ENCODE peak calls at places on chromosomes 13 and 19, in seven cellular contexts. K is BJ, O is glutamatergic neuron, P is stomach, F is uterus, C is astrocyte of the spinal cord, H is neural progenitor cell. V is an unnamed sample.

GRCh38 chr13:78168981-78169380 is 250.3 kb upstream of the EDNRB start:
- DNase-seq in C (no peak), H (no peak), F (no peak), K (no peak), O (no peak), P (no peak), V (no peak)

GRCh38 chr13:79988573-79988972 is 352.4 kb downstream of the SPRY2 start:
- DNase-seq in F (no peak), C (peak), P (peak), H (no peak), O (no peak), K (peak), V (no peak)

GRCh38 chr13:40598599-40598998 is 67.8 kb downstream of the FOXO1 start:
- DNase-seq in O (no peak), K (no peak), F (peak), C (no peak), P (no peak), H (no peak), V (no peak)

GRCh38 chr19:35031072-35031881 is 1.0 kb downstream of the SCN1B start:
- DNase-seq in K (no peak), C (peak), P (no peak), O (peak), F (peak), H (peak), V (no peak)

GRCh38 chr13:113110852-113111315 is 5.3 kb downstream of the F7 start:
- DNase-seq in P (no peak), O (peak), C (no peak), F (no peak), H (no peak), K (no peak), V (no peak)

GRCh38 chr13:26785845-26786630 is 25.5 kb upstream of the GPR12 start:
- DNase-seq in C (no peak), H (peak), O (no peak), F (no peak), K (no peak), P (peak), V (no peak)

GRCh38 chr19:43476606-43477005 is 11.2 kb upstream of the LYPD3 start:
- DNase-seq in O (no peak), C (peak), K (peak), P (no peak), F (no peak), H (no peak), V (no peak)

GRCh38 chr19:6743071-6743470 is 3.6 kb downstream of the TRIP10 start:
- DNase-seq in C (no peak), H (peak), P (no peak), O (no peak), K (no peak), F (no peak), V (no peak)

GRCh38 chr19:30319876-30320275 is 52.3 kb upstream of the ZNF536 start:
- DNase-seq in O (no peak), C (no peak), P (no peak), H (no peak), F (no peak), K (no peak), V (no peak)

GRCh38 chr13:34294483-34295129 is 476.7 kb downstream of the RFC3 start:
- DNase-seq in C (peak), O (peak), H (peak), K (no peak), F (no peak), P (no peak), V (no peak)

GRCh38 chr19:7926021-7926726 is at the start of gene CTXN1:
- DNase-seq in P (peak), O (peak), C (peak), F (peak), H (peak), K (no peak), V (no peak)

GRCh38 chr19:6736169-6736916 is 1.0 kb downstream of the GPR108 start:
- DNase-seq in P (peak), F (peak), K (peak), H (peak), C (peak), O (peak), V (no peak)

GRCh38 chr13:97660488-97661086 is 226.6 kb downstream of the RAP2A start:
- DNase-seq in O (no peak), C (no peak), H (no peak), K (no peak), P (no peak), F (no peak), V (no peak)

GRCh38 chr19:18282021-18282787 is 782 bp upstream of the JUND start:
- DNase-seq in O (no peak), H (peak), C (no peak), F (no peak), P (no peak), K (no peak), V (no peak)

GRCh38 chr19:7590256-7590655 is 5.4 kb upstream of the CAMSAP3 start:
- DNase-seq in F (no peak), K (no peak), H (no peak), C (no peak), O (no peak), P (peak), V (no peak)

GRCh38 chr19:34298891-34299510 is 44.6 kb downstream of the GARRE1 start:
- DNase-seq in O (no peak), C (no peak), K (no peak), H (no peak), F (no peak), P (no peak), V (no peak)

GRCh38 chr19:5172859-5173577 is 167.6 kb downstream of the PTPRS start:
- DNase-seq in K (peak), O (no peak), H (no peak), P (no peak), F (no peak), C (peak), V (no peak)

GRCh38 chr13:50779443-50780200 is 63.9 kb downstream of the DLEU7 start:
- DNase-seq in K (no peak), O (no peak), H (no peak), P (no peak), F (no peak), C (no peak), V (no peak)

GRCh38 chr19:1942078-1942933 is 1.3 kb downstream of the CSNK1G2 start:
- DNase-seq in K (peak), F (peak), H (peak), C (peak), P (peak), O (peak), V (no peak)

GRCh38 chr13:95176611-95177259 is 124.5 kb downstream of the ABCC4 start:
- DNase-seq in K (no peak), P (no peak), F (no peak), H (no peak), O (no peak), C (peak), V (no peak)

GRCh38 chr13:50580684-50581305 is 262.7 kb downstream of the DLEU7 start:
- DNase-seq in P (no peak), K (no peak), O (no peak), C (peak), F (no peak), H (no peak), V (no peak)

GRCh38 chr13:23462815-23463559 is 29.5 kb upstream of the SACS start:
- DNase-seq in K (no peak), P (no peak), O (no peak), H (no peak), C (no peak), F (no peak), V (no peak)

GRCh38 chr13:19957320-19958118 is 1.0 kb upstream of the ZMYM2 start:
- DNase-seq in F (peak), C (peak), P (peak), H (peak), K (no peak), O (peak), V (no peak)

GRCh38 chr13:72195044-72195704 is 328.2 kb upstream of the DACH1 start:
- DNase-seq in O (no peak), K (no peak), H (no peak), F (no peak), P (no peak), C (no peak), V (no peak)

GRCh38 chr19:55069137-55069858 is 6.3 kb upstream of the RDH13 start:
- DNase-seq in K (no peak), O (peak), F (no peak), H (peak), P (peak), C (peak), V (no peak)

GRCh38 chr13:95676775-95677563 is at the start of gene DNAJC3:
- DNase-seq in C (peak), H (peak), F (peak), K (peak), O (peak), P (peak), V (peak)

GRCh38 chr13:103839460-103839859 is 773.2 kb upstream of the SLC10A2 start:
- DNase-seq in O (no peak), H (no peak), C (no peak), F (no peak), K (no peak), P (no peak), V (no peak)

GRCh38 chr13:103833453-103833852 is 767.2 kb upstream of the SLC10A2 start:
- DNase-seq in C (no peak), K (no peak), P (no peak), F (no peak), H (no peak), O (no peak), V (no peak)

DNA sequence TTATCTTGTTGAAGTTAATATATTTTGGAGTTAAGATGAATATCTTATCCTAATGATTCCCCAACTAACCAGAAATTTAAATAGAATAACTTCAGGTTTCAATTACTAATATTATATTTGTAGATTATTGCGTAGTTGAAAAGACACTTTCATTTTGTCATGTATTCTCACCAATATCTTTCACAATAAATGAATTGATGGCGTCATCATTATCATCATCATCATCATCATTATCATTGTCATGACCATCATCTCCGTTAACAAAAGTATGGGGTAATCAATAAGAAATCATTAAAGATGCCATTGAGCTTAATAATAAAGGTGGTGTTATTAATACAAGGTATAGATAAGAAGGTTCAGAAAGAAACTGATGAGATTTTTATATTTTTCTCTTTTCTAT is 768.8 kb upstream of the SLC10A2 start:
- DNase-seq in H (no peak), C (no peak), O (no peak), P (no peak), F (no peak), K (no peak), V (no peak)
- TF ChIP-seq CTCF in H (no peak), C (no peak), O (no peak), P (no peak), F (no peak), K (no peak), V (no peak)

GRCh38 chr19:46620716-46621115 is 4.2 kb downstream of the PTGIR start:
- DNase-seq in F (no peak), H (no peak), K (no peak), O (peak), P (no peak), C (no peak), V (no peak)

GRCh38 chr19:46620267-46620666 is 4.6 kb downstream of the PTGIR start:
- DNase-seq in C (no peak), K (no peak), F (no peak), O (no peak), P (no peak), H (no peak), V (no peak)

GRCh38 chr19:46622118-46622446 is 2.8 kb downstream of the PTGIR start:
- DNase-seq in F (no peak), P (no peak), K (no peak), O (no peak), C (no peak), H (no peak), V (no peak)

GRCh38 chr19:46623915-46624502 is 880 bp downstream of the PTGIR start:
- DNase-seq in C (no peak), P (no peak), F (no peak), O (no peak), H (no peak), K (no peak), V (no peak)

GRCh38 chr19:46621191-46622117 is 3.4 kb downstream of the PTGIR start:
- DNase-seq in C (no peak), O (no peak), H (peak), F (no peak), K (no peak), P (no peak), V (no peak)
- TF ChIP-seq CTCF in C (peak), O (no peak), H (peak), F (no peak), K (peak), P (no peak), V (no peak)

DNA sequence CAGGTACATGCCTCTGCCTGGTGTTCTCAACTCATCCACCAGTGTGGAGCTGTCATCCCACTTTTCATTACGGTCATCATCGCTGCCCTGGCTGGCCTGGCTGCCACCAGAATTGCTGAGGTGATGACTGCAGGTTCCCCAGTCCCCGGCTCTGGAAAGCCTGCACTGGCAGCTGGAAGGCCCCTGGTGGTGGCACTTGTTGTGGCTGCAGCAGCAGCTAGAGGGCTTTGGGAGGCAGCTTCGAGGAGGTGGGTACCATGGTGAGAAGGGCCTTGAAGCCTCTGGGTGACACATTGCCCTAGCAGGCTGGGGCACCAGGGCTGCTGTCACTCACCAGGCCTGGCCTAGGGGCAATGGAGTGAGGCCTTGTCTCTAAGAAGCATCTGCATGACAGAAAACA is 25.3 kb upstream of the ZNF14 start:
- DNase-seq in H (no peak), K (no peak), P (no peak), C (no peak), F (no peak), O (no peak), V (no peak)
- TF ChIP-seq CTCF in H (peak), K (no peak), P (no peak), C (no peak), F (no peak), O (no peak), V (no peak)

GRCh38 chr19:39390759-39391592 is at the start of the genes MED29 and PAF1:
- DNase-seq in O (peak), P (peak), H (peak), K (peak), F (peak), C (peak), V (peak)
- TF ChIP-seq CTCF in O (no peak), P (no peak), H (peak), K (peak), F (peak), C (no peak), V (no peak)

DNA sequence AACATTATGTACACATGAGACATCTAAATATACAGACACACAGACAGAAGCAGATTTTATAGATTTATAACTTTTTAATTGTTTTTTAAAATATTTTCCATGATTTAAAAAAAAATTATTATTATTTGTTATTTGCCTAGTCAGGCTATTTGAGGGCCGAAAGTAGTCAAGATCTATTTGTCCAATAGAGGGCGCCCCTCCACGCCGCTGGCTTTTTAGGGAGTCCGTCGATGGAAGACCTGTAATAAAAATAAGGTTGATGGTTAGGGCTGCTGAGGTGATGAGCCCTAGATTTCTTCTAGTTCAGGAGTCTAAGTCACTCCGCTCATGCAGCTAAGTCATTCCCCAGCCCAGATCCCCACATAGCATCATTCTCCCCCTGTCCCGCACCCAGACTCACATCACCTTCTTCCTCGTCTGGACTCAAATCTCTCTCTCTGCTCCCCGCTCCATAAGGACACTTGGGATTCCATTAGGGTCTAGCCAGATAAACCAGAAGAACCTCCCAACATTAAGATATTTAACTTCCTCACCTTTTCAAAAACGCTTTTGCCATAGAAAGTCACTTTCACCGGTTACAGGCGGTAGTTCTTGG is 33.9 kb upstream of the CEACAM21 start:
- DNase-seq in O (peak), H (peak), K (no peak), C (peak), F (no peak), P (peak), V (no peak)
- TF ChIP-seq CTCF in O (peak), H (peak), K (peak), C (peak), F (peak), P (no peak), V (peak)

DNA sequence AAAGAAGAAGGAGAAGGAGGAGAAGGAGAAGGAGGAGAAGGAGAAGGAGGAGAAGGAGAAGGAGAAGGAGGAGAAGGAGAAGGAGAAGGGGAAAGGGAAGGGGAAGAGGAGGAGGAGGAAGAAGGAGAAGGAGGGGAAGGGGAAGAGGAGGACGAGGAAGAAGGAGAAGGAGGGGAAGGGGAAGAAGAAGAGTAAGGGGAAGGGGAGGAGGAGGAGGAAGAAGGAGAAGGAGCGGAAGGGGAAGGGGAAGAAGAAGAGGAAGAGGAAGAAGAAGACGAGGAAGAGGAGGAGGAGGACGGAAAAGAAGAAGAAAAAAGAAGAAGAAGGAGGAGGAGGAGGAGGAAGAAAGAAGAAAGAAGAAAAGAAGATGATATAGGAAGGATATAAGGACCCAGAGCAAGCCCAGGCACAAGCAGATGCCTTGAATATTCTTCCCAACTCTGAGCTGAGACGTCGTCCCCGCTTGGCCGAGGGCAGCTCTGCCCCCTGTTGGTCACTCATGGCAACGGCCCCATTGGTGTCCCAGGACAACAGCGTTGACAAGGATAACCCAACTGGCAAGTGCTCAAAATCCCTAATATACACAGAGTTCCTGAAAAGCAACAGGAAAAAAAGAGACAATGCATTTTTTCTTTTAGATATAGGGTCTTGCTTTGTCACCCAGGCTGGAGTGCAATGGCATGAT is 30.6 kb upstream of the IGSF23 start:
- DNase-seq in H (peak), K (no peak), C (no peak), P (no peak), F (no peak), O (peak), V (no peak)
- TF ChIP-seq CTCF in H (peak), K (peak), C (peak), P (no peak), F (no peak), O (peak), V (peak)

DNA sequence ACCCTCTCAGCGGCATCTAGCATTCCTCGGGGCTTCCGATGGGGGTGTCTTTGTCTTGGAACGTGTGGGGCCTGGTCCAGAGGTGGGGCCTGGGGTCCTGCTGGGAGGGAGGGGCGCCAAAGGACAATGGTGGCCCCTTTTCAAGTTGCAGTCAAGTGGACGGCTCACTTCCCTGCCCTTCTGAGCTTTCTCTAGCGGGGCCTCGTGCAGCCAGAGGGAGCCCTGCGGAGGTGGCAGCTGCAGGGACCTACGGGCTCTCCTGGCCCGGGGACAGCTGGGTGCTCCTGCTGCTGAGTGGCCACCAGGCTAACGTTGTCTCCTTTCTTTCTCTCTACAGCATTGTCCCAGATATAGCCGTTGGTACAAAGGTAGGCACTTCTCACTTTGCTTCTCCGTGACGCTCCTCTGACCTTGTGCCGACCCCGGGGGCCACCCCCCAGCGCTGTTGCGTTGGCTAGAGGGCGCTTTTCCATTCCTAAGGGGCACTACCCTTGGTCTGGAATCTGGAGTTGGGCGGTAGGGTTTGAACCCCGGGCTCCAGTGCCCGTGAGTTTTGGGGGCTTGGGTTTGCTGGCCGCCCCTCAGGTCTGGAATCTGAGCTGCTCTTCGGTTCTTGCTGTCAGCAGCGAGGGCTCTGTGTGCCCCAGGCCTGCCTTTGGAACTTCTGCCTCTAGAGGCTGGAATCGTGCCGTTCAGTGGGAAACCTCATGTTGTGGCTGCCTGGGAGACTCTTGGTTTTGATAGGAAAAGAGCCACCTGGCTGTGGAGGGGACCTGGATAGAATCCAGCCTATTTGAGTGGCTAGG is 2.0 kb downstream of the PTBP1 start:
- DNase-seq in F (no peak), C (peak), P (no peak), K (no peak), H (peak), O (peak), V (no peak)
- TF ChIP-seq CTCF in F (peak), C (peak), P (no peak), K (peak), H (no peak), O (no peak), V (peak)

GRCh38 chr19:23998568-23998967 is 83.9 kb downstream of the ZNF726 start:
- DNase-seq in P (no peak), C (no peak), H (no peak), K (no peak), F (no peak), O (no peak), V (no peak)

GRCh38 chr19:24000656-24001055 is 86.0 kb downstream of the ZNF726 start:
- DNase-seq in H (no peak), C (no peak), K (no peak), P (no peak), O (no peak), F (no peak), V (no peak)

GRCh38 chr19:23992348-23992747 is 77.7 kb downstream of the ZNF726 start:
- DNase-seq in O (no peak), P (no peak), F (no peak), C (no peak), K (no peak), H (no peak), V (no peak)

GRCh38 chr19:23999821-24000610 is 85.3 kb downstream of the ZNF726 start:
- DNase-seq in H (no peak), K (no peak), F (no peak), P (no peak), O (no peak), C (no peak), V (no peak)

DNA sequence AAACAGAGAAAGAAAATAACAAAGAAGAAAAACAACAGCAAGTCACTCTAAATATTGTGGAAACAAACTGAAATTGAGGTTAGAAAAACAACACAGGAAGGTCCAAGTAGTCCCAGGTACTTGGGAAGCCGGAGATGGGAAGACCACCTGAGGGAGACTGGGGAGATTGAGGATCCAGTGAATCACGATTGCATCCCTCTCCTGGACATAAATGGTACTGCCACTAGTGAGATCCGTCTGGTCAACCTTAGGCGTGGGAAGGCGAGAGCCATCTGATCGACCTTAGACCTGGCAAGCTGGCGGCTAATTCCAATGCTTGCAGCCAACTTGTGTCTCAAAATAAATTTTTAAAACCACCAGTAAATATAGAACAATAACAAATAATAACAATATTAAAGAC is 81.9 kb downstream of the ZNF726 start:
- DNase-seq in C (no peak), O (no peak), K (no peak), F (no peak), P (no peak), H (peak), V (no peak)
- TF ChIP-seq CTCF in C (peak), O (peak), K (peak), F (no peak), P (no peak), H (peak), V (peak)